ENCODE peak calls at places on chromosomes 6 and 20, in four cellular contexts. I is SJSA1, H is left ventricle myocardium inferior, C is esophagus muscularis mucosa. X is an unnamed sample.
A peak's percentile ranks its signal among the peaks of the same experiment; 100 is the strongest.

GRCh38 chr6:125188037-125188436 is 34.5 kb downstream of the TPD52L1 start:
- DNase-seq in C (no peak), H (no peak), I (peak; percentile 19), X (no peak)

GRCh38 chr6:82144852-82145332 is 102.7 kb downstream of the IBTK start:
- DNase-seq in H (peak; percentile 56), I (peak; percentile 77), C (no peak), X (peak; percentile 48)

GRCh38 chr6:55836945-55837344 is 38.4 kb downstream of the BMP5 start:
- DNase-seq in C (no peak), H (no peak), I (no peak), X (no peak)

GRCh38 chr6:29968130-29968529 is 25.8 kb downstream of the HLA-A start:
- DNase-seq in C (no peak), I (peak; percentile 48), H (no peak), X (peak; percentile 39)

GRCh38 chr6:91149914-91150674 is 563.2 kb upstream of the MAP3K7 start:
- DNase-seq in C (no peak), I (no peak), H (no peak), X (no peak)

GRCh38 chr6:122008105-122009100 is 391.0 kb upstream of the HSF2 start:
- DNase-seq in H (peak; percentile 36), I (peak; percentile 93), C (no peak), X (no peak)

GRCh38 chr20:33092361-33092760 is 12.9 kb downstream of the BPIFB4 start:
- DNase-seq in C (no peak), I (no peak), H (no peak), X (peak; percentile 28)

GRCh38 chr20:11687546-11688292 is 230.0 kb upstream of the BTBD3 start:
- DNase-seq in H (no peak), I (no peak), C (no peak), X (no peak)

GRCh38 chr6:44078795-44079671 is 48.2 kb downstream of the MRPL14 start:
- DNase-seq in C (no peak), H (peak; percentile 46), I (peak; percentile 80), X (peak; percentile 87)

GRCh38 chr6:116096979-116097816 is 3.5 kb upstream of the NT5DC1 start:
- DNase-seq in H (no peak), C (no peak), I (no peak), X (no peak)

GRCh38 chr6:64703922-64704321 is 1003.1 kb downstream of the EYS start:
- DNase-seq in C (no peak), I (no peak), H (no peak), X (no peak)

GRCh38 chr6:141956046-141956761 is 176.5 kb upstream of the GJE1 start:
- DNase-seq in C (no peak), I (no peak), H (no peak), X (no peak)

GRCh38 chr6:166145751-166146150 is 21.9 kb downstream of the TBXT start:
- DNase-seq in H (no peak), I (peak; percentile 17), C (peak; percentile 42), X (no peak)

GRCh38 chr20:23156170-23156841 is 70.2 kb upstream of the CD93 start:
- DNase-seq in I (peak; percentile 87), C (peak; percentile 92), H (no peak), X (peak; percentile 82)

GRCh38 chr6:138555294-138555988 is 56.1 kb upstream of the NHSL1 start:
- DNase-seq in H (no peak), I (peak; percentile 81), C (no peak), X (no peak)

GRCh38 chr20:35601021-35601973 is 14.3 kb upstream of the SPAG4 start:
- DNase-seq in C (no peak), I (peak; percentile 56), H (peak; percentile 74), X (no peak)

GRCh38 chr6:41964201-41964887 is 22.7 kb upstream of the CCND3 start:
- DNase-seq in C (no peak), I (no peak), H (no peak), X (no peak)

GRCh38 chr6:37516920-37517405 is 17.3 kb upstream of the CCDC167 start:
- DNase-seq in C (no peak), H (no peak), I (no peak), X (no peak)

GRCh38 chr6:158649289-158650143 is at the start of gene SYTL3:
- DNase-seq in C (peak; percentile 91), H (no peak), I (peak; percentile 94), X (peak; percentile 39)

GRCh38 chr6:37021356-37022129 is 16.1 kb downstream of the FGD2 start:
- DNase-seq in I (peak; percentile 45), H (no peak), C (no peak), X (peak; percentile 60)

GRCh38 chr6:78850621-78851020 is 16.7 kb upstream of the IRAK1BP1 start:
- DNase-seq in C (no peak), H (no peak), I (no peak), X (no peak)

GRCh38 chr6:144158133-144158532 is 7.8 kb downstream of the STX11 start:
- DNase-seq in H (peak; percentile 47), C (no peak), I (peak; percentile 93), X (peak; percentile 83)

GRCh38 chr6:131950767-131951575 is at the start of gene CCN2:
- DNase-seq in C (peak; percentile 96), H (peak; percentile 77), I (peak; percentile 98), X (peak; percentile 87)

GRCh38 chr20:59938696-59939051 is 1.4 kb downstream of the PPP1R3D start:
- DNase-seq in I (no peak), C (no peak), H (no peak), X (no peak)

GRCh38 chr6:52500268-52501129 is 76.4 kb downstream of the TRAM2 start:
- DNase-seq in C (no peak), I (no peak), H (peak; percentile 59), X (no peak)

GRCh38 chr6:160733045-160733646 is 31.1 kb downstream of the PLG start:
- DNase-seq in H (no peak), C (no peak), I (peak; percentile 14), X (peak; percentile 81)

GRCh38 chr20:32982617-32983458 is 21.4 kb downstream of the SUN5 start:
- DNase-seq in H (peak; percentile 48), C (no peak), I (peak; percentile 28), X (peak; percentile 95)

GRCh38 chr20:25020345-25020744 is 27.8 kb upstream of the APMAP start:
- DNase-seq in C (no peak), H (no peak), I (no peak), X (no peak)

GRCh38 chr6:18147160-18147559 is 7.7 kb downstream of the TPMT start:
- DNase-seq in C (no peak), I (no peak), H (no peak), X (no peak)

GRCh38 chr6:7727150-7727950 is 1.5 kb downstream of the BMP6 start:
- DNase-seq in H (no peak), I (peak; percentile 57), C (peak; percentile 85), X (peak; percentile 38)

GRCh38 chr6:17847203-17847602 is 140.2 kb downstream of the KIF13A start:
- DNase-seq in C (no peak), I (no peak), H (no peak), X (no peak)

GRCh38 chr20:33992145-33992922 is 1.4 kb upstream of the RALY start:
- DNase-seq in H (no peak), C (no peak), I (no peak), X (no peak)

GRCh38 chr6:24072038-24072746 is 53.8 kb upstream of the NRSN1 start:
- DNase-seq in I (no peak), H (no peak), C (peak; percentile 80), X (no peak)

GRCh38 chr20:21322083-21322710 is 19.1 kb downstream of the XRN2 start:
- DNase-seq in I (no peak), H (no peak), C (no peak), X (no peak)
- H3K9me3 ChIP-seq in I (peaks cover 6% of the 10 kb centered on the region), H (peaks cover 27% of the 10 kb centered on the region), C (no peaks in the 10 kb centered on the region), X (no peaks in the 10 kb centered on the region)

DNA sequence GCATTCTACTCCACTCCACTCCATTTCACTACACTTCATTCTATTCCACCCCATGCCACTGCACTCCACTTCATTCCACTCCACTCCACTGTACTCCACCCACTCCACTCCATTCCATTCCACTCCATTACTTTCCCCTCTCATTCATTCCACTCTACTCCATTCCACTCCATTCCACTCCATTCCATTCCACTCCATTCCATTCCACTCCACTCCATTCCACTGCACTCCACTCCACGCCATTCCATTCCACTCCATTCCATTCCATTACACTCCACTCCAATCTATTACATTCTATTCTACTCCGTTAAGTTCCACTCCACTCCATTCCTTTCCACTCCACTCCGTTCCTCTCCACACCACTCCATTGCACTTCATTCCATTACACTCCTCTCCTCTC is 25.0 kb upstream of the DEFB125 start:
- DNase-seq in I (no peak), C (no peak), H (no peak), X (no peak)
- H3K9me3 ChIP-seq in I (peaks cover 12% of the 10 kb centered on the region), C (no peaks in the 10 kb centered on the region), H (no peaks in the 10 kb centered on the region), X (no peaks in the 10 kb centered on the region)

DNA sequence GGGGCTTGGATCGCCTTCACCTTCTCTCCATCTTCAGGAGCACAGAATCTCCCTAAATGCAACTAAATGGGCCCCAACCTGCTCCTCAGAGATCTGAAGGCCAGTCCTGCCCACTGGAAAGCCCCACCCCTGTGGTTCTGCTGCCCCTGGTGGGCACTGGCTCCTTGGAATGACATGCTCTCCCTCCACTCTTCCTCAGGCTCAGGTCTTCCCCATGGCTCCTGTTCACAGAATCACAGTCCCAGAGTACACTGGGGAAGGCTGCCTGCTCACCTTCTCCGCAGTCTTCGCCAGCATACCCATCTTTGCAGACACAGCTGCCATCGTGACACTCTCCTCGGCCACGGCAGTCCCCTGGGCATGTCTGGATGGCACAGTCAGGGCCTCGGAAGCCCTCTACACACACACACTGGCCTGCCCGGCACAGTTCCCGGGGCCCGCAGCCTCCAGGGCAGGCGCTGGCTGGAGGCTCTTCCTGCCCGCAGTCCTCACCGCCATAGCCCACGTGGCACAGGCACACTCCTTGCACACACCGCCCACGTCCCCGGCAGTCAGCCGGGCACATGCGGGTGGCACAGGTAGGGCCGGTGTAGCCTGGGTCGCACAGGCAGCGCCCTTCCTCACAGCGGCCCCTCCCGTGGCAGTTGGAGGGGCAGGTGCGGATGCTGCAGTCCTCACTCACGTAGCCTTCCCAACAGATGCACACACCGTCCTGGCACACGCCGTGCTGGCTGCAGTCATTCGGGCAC is 13.6 kb downstream of the TNXB start:
- DNase-seq in I (no peak), C (no peak), H (no peak), X (no peak)
- H3K9me3 ChIP-seq in I (no peaks in the 10 kb centered on the region), C (no peaks in the 10 kb centered on the region), H (no peaks in the 10 kb centered on the region), X (no peaks in the 10 kb centered on the region)

DNA sequence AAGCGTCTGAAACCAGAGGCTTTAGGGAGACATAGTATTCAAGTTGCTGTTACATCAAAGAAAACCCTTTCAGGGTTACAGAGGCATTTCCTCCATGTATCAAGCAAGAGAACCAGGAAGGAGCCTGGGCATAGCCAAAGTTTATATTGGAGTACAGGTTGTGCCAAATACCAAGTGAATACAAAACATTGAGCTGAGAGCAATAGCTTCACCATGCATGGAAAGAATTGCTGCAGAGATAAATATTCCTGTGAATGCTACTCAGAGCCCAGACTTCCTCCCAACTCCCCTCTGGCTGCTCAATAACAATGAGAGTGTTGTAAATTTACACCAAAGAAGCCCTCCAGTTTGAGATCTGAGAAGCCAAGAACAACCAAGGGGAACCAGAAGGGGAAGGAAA is 618.9 kb downstream of the DHX35 start:
- DNase-seq in H (no peak), C (no peak), I (no peak), X (no peak)
- H3K9me3 ChIP-seq in H (peaks cover 4% of the 10 kb centered on the region), C (no peaks in the 10 kb centered on the region), I (no peaks in the 10 kb centered on the region), X (no peaks in the 10 kb centered on the region)

X was measured in SJCRH30.